ENCODE peak calls at places on chromosomes 3 and 15, in eight cellular contexts. One of them, this sample, is unnamed.
A peak's percentile ranks its signal among the peaks of the same experiment; 100 is the strongest.

GRCh38 chr15:34944946-34945345 is 24.6 kb downstream of the AQR start:
- DNase-seq in stimulated activated CD8-positive, alpha-beta memory T cell treated with anti-CD3 and anti-CD28 coated beads, Interleukin-4, amount 100 ng/mL, for 48 hours: no peak
- DNase-seq in NCI-H69: no peak
- DNase-seq in cardiac septum: no peak
- DNase-seq in CD8-positive, alpha-beta T cell: no peak
- DNase-seq in KG1: no peak
- DNase-seq in caudate nucleus: no peak
- DNase-seq in heart left ventricle: no peak
- DNase-seq in this sample: no peak

GRCh38 chr3:195908439-195909293 is at the start of gene TNK2:
- DNase-seq in stimulated activated CD8-positive, alpha-beta memory T cell treated with anti-CD3 and anti-CD28 coated beads, Interleukin-4, amount 100 ng/mL, for 48 hours: peak; percentile 59
- DNase-seq in NCI-H69: peak; percentile 76
- DNase-seq in cardiac septum: peak; percentile 80
- DNase-seq in CD8-positive, alpha-beta T cell: peak; percentile 56
- DNase-seq in KG1: no peak
- DNase-seq in caudate nucleus: no peak
- DNase-seq in heart left ventricle: no peak
- DNase-seq in this sample: no peak

GRCh38 chr3:39011191-39011736 is 40.5 kb downstream of the SCN11A start:
- DNase-seq in stimulated activated CD8-positive, alpha-beta memory T cell treated with anti-CD3 and anti-CD28 coated beads, Interleukin-4, amount 100 ng/mL, for 48 hours: no peak
- DNase-seq in NCI-H69: no peak
- DNase-seq in cardiac septum: no peak
- DNase-seq in CD8-positive, alpha-beta T cell: no peak
- DNase-seq in KG1: no peak
- DNase-seq in caudate nucleus: no peak
- DNase-seq in heart left ventricle: no peak
- DNase-seq in this sample: no peak

GRCh38 chr15:83090465-83090864 is 17.0 kb upstream of the TM6SF1 start:
- DNase-seq in stimulated activated CD8-positive, alpha-beta memory T cell treated with anti-CD3 and anti-CD28 coated beads, Interleukin-4, amount 100 ng/mL, for 48 hours: no peak
- DNase-seq in NCI-H69: no peak
- DNase-seq in cardiac septum: no peak
- DNase-seq in CD8-positive, alpha-beta T cell: no peak
- DNase-seq in KG1: no peak
- DNase-seq in caudate nucleus: no peak
- DNase-seq in heart left ventricle: no peak
- DNase-seq in this sample: no peak

GRCh38 chr3:161851941-161852566 is 355.4 kb downstream of the OTOL1 start:
- DNase-seq in stimulated activated CD8-positive, alpha-beta memory T cell treated with anti-CD3 and anti-CD28 coated beads, Interleukin-4, amount 100 ng/mL, for 48 hours: peak; percentile 69
- DNase-seq in NCI-H69: peak; percentile 46
- DNase-seq in cardiac septum: no peak
- DNase-seq in CD8-positive, alpha-beta T cell: no peak
- DNase-seq in KG1: no peak
- DNase-seq in caudate nucleus: no peak
- DNase-seq in heart left ventricle: no peak
- DNase-seq in this sample: no peak

GRCh38 chr15:82072926-82073537 is 27.2 kb upstream of the MEX3B start:
- DNase-seq in stimulated activated CD8-positive, alpha-beta memory T cell treated with anti-CD3 and anti-CD28 coated beads, Interleukin-4, amount 100 ng/mL, for 48 hours: no peak
- DNase-seq in NCI-H69: no peak
- DNase-seq in cardiac septum: no peak
- DNase-seq in CD8-positive, alpha-beta T cell: no peak
- DNase-seq in KG1: no peak
- DNase-seq in caudate nucleus: no peak
- DNase-seq in heart left ventricle: no peak
- DNase-seq in this sample: no peak

GRCh38 chr3:1700650-1701049 is 398.0 kb upstream of the CNTN4 start:
- DNase-seq in stimulated activated CD8-positive, alpha-beta memory T cell treated with anti-CD3 and anti-CD28 coated beads, Interleukin-4, amount 100 ng/mL, for 48 hours: no peak
- DNase-seq in NCI-H69: peak; percentile 47
- DNase-seq in cardiac septum: no peak
- DNase-seq in CD8-positive, alpha-beta T cell: no peak
- DNase-seq in KG1: no peak
- DNase-seq in caudate nucleus: no peak
- DNase-seq in heart left ventricle: no peak
- DNase-seq in this sample: no peak

GRCh38 chr3:21017115-21017852 is 733.7 kb downstream of the ZNF385D start:
- DNase-seq in stimulated activated CD8-positive, alpha-beta memory T cell treated with anti-CD3 and anti-CD28 coated beads, Interleukin-4, amount 100 ng/mL, for 48 hours: no peak
- DNase-seq in NCI-H69: no peak
- DNase-seq in cardiac septum: no peak
- DNase-seq in CD8-positive, alpha-beta T cell: no peak
- DNase-seq in KG1: no peak
- DNase-seq in caudate nucleus: no peak
- DNase-seq in heart left ventricle: no peak
- DNase-seq in this sample: no peak

GRCh38 chr3:196320110-196320509 is 2.1 kb upstream of the DYNLT2B start:
- DNase-seq in stimulated activated CD8-positive, alpha-beta memory T cell treated with anti-CD3 and anti-CD28 coated beads, Interleukin-4, amount 100 ng/mL, for 48 hours: no peak
- DNase-seq in NCI-H69: peak; percentile 33
- DNase-seq in cardiac septum: no peak
- DNase-seq in CD8-positive, alpha-beta T cell: no peak
- DNase-seq in KG1: no peak
- DNase-seq in caudate nucleus: no peak
- DNase-seq in heart left ventricle: no peak
- DNase-seq in this sample: no peak

GRCh38 chr3:169324454-169324789 is 339.1 kb downstream of the MECOM start:
- DNase-seq in stimulated activated CD8-positive, alpha-beta memory T cell treated with anti-CD3 and anti-CD28 coated beads, Interleukin-4, amount 100 ng/mL, for 48 hours: no peak
- DNase-seq in NCI-H69: no peak
- DNase-seq in cardiac septum: no peak
- DNase-seq in CD8-positive, alpha-beta T cell: no peak
- DNase-seq in KG1: no peak
- DNase-seq in caudate nucleus: no peak
- DNase-seq in heart left ventricle: no peak
- DNase-seq in this sample: no peak

GRCh38 chr3:63934484-63934883 is 22.3 kb upstream of the SCAANT1 start:
- DNase-seq in stimulated activated CD8-positive, alpha-beta memory T cell treated with anti-CD3 and anti-CD28 coated beads, Interleukin-4, amount 100 ng/mL, for 48 hours: no peak
- DNase-seq in NCI-H69: no peak
- DNase-seq in cardiac septum: no peak
- DNase-seq in CD8-positive, alpha-beta T cell: peak; percentile 42
- DNase-seq in KG1: peak; percentile 30
- DNase-seq in caudate nucleus: no peak
- DNase-seq in heart left ventricle: no peak
- DNase-seq in this sample: no peak

GRCh38 chr15:65333441-65333820 is 29.0 kb downstream of the RNU5B-1 start:
- DNase-seq in stimulated activated CD8-positive, alpha-beta memory T cell treated with anti-CD3 and anti-CD28 coated beads, Interleukin-4, amount 100 ng/mL, for 48 hours: no peak
- DNase-seq in NCI-H69: peak; percentile 43
- DNase-seq in cardiac septum: no peak
- DNase-seq in CD8-positive, alpha-beta T cell: no peak
- DNase-seq in KG1: no peak
- DNase-seq in caudate nucleus: no peak
- DNase-seq in heart left ventricle: no peak
- DNase-seq in this sample: no peak

GRCh38 chr3:171320721-171321120 is 139.5 kb downstream of the TNIK start:
- DNase-seq in stimulated activated CD8-positive, alpha-beta memory T cell treated with anti-CD3 and anti-CD28 coated beads, Interleukin-4, amount 100 ng/mL, for 48 hours: no peak
- DNase-seq in NCI-H69: no peak
- DNase-seq in cardiac septum: no peak
- DNase-seq in CD8-positive, alpha-beta T cell: no peak
- DNase-seq in KG1: no peak
- DNase-seq in caudate nucleus: peak; percentile 30
- DNase-seq in heart left ventricle: peak; percentile 65
- DNase-seq in this sample: peak; percentile 22

GRCh38 chr15:47402829-47403228 is 314.5 kb upstream of the SEMA6D start:
- DNase-seq in stimulated activated CD8-positive, alpha-beta memory T cell treated with anti-CD3 and anti-CD28 coated beads, Interleukin-4, amount 100 ng/mL, for 48 hours: no peak
- DNase-seq in NCI-H69: no peak
- DNase-seq in cardiac septum: no peak
- DNase-seq in CD8-positive, alpha-beta T cell: no peak
- DNase-seq in KG1: no peak
- DNase-seq in caudate nucleus: no peak
- DNase-seq in heart left ventricle: no peak
- DNase-seq in this sample: no peak

GRCh38 chr3:188947401-188947982 is 224.3 kb upstream of the TPRG1 start:
- DNase-seq in stimulated activated CD8-positive, alpha-beta memory T cell treated with anti-CD3 and anti-CD28 coated beads, Interleukin-4, amount 100 ng/mL, for 48 hours: peak; percentile 39
- DNase-seq in NCI-H69: peak; percentile 97
- DNase-seq in cardiac septum: peak; percentile 90
- DNase-seq in CD8-positive, alpha-beta T cell: no peak
- DNase-seq in KG1: no peak
- DNase-seq in caudate nucleus: peak; percentile 78
- DNase-seq in heart left ventricle: peak; percentile 82
- DNase-seq in this sample: peak; percentile 44

GRCh38 chr3:114213669-114214541 is 23.5 kb downstream of the ZNF80 start:
- DNase-seq in stimulated activated CD8-positive, alpha-beta memory T cell treated with anti-CD3 and anti-CD28 coated beads, Interleukin-4, amount 100 ng/mL, for 48 hours: peak; percentile 79
- DNase-seq in NCI-H69: peak; percentile 54
- DNase-seq in cardiac septum: no peak
- DNase-seq in CD8-positive, alpha-beta T cell: peak; percentile 82
- DNase-seq in KG1: peak; percentile 56
- DNase-seq in caudate nucleus: no peak
- DNase-seq in heart left ventricle: no peak
- DNase-seq in this sample: peak; percentile 87

GRCh38 chr15:69126054-69126469 is 34.4 kb upstream of the GLCE start:
- DNase-seq in stimulated activated CD8-positive, alpha-beta memory T cell treated with anti-CD3 and anti-CD28 coated beads, Interleukin-4, amount 100 ng/mL, for 48 hours: no peak
- DNase-seq in NCI-H69: peak; percentile 54
- DNase-seq in cardiac septum: no peak
- DNase-seq in CD8-positive, alpha-beta T cell: no peak
- DNase-seq in KG1: no peak
- DNase-seq in caudate nucleus: no peak
- DNase-seq in heart left ventricle: no peak
- DNase-seq in this sample: peak; percentile 94

GRCh38 chr3:134366928-134367352 is 7.3 kb downstream of the AMOTL2 start:
- DNase-seq in stimulated activated CD8-positive, alpha-beta memory T cell treated with anti-CD3 and anti-CD28 coated beads, Interleukin-4, amount 100 ng/mL, for 48 hours: no peak
- DNase-seq in NCI-H69: no peak
- DNase-seq in cardiac septum: peak; percentile 80
- DNase-seq in CD8-positive, alpha-beta T cell: no peak
- DNase-seq in KG1: no peak
- DNase-seq in caudate nucleus: peak; percentile 97
- DNase-seq in heart left ventricle: no peak
- DNase-seq in this sample: no peak

GRCh38 chr15:92074646-92075045 is 221.1 kb downstream of the SLCO3A1 start:
- DNase-seq in stimulated activated CD8-positive, alpha-beta memory T cell treated with anti-CD3 and anti-CD28 coated beads, Interleukin-4, amount 100 ng/mL, for 48 hours: no peak
- DNase-seq in NCI-H69: peak; percentile 30
- DNase-seq in cardiac septum: no peak
- DNase-seq in CD8-positive, alpha-beta T cell: no peak
- DNase-seq in KG1: no peak
- DNase-seq in caudate nucleus: no peak
- DNase-seq in heart left ventricle: peak; percentile 66
- DNase-seq in this sample: no peak

GRCh38 chr15:99109555-99110021 is 4.7 kb downstream of the SYNM start:
- DNase-seq in stimulated activated CD8-positive, alpha-beta memory T cell treated with anti-CD3 and anti-CD28 coated beads, Interleukin-4, amount 100 ng/mL, for 48 hours: no peak
- DNase-seq in NCI-H69: no peak
- DNase-seq in cardiac septum: no peak
- DNase-seq in CD8-positive, alpha-beta T cell: no peak
- DNase-seq in KG1: no peak
- DNase-seq in caudate nucleus: no peak
- DNase-seq in heart left ventricle: no peak
- DNase-seq in this sample: no peak

GRCh38 chr3:197353001-197353866 is 54.8 kb upstream of the DLG1 start:
- DNase-seq in stimulated activated CD8-positive, alpha-beta memory T cell treated with anti-CD3 and anti-CD28 coated beads, Interleukin-4, amount 100 ng/mL, for 48 hours: no peak
- DNase-seq in NCI-H69: peak; percentile 61
- DNase-seq in cardiac septum: no peak
- DNase-seq in CD8-positive, alpha-beta T cell: no peak
- DNase-seq in KG1: no peak
- DNase-seq in caudate nucleus: no peak
- DNase-seq in heart left ventricle: no peak
- DNase-seq in this sample: no peak

GRCh38 chr3:108879915-108880314 is 57.3 kb downstream of the TRAT1 start:
- DNase-seq in stimulated activated CD8-positive, alpha-beta memory T cell treated with anti-CD3 and anti-CD28 coated beads, Interleukin-4, amount 100 ng/mL, for 48 hours: no peak
- DNase-seq in NCI-H69: no peak
- DNase-seq in cardiac septum: no peak
- DNase-seq in CD8-positive, alpha-beta T cell: no peak
- DNase-seq in KG1: no peak
- DNase-seq in caudate nucleus: no peak
- DNase-seq in heart left ventricle: no peak
- DNase-seq in this sample: no peak

GRCh38 chr3:11140054-11140712 is 14.1 kb upstream of the HRH1 start:
- DNase-seq in stimulated activated CD8-positive, alpha-beta memory T cell treated with anti-CD3 and anti-CD28 coated beads, Interleukin-4, amount 100 ng/mL, for 48 hours: peak; percentile 39
- DNase-seq in NCI-H69: peak; percentile 76
- DNase-seq in cardiac septum: no peak
- DNase-seq in CD8-positive, alpha-beta T cell: no peak
- DNase-seq in KG1: peak; percentile 82
- DNase-seq in caudate nucleus: no peak
- DNase-seq in heart left ventricle: no peak
- DNase-seq in this sample: no peak

GRCh38 chr3:160665784-160666526 is 11.0 kb upstream of the ARL14 start:
- DNase-seq in stimulated activated CD8-positive, alpha-beta memory T cell treated with anti-CD3 and anti-CD28 coated beads, Interleukin-4, amount 100 ng/mL, for 48 hours: no peak
- DNase-seq in NCI-H69: peak; percentile 75
- DNase-seq in cardiac septum: no peak
- DNase-seq in CD8-positive, alpha-beta T cell: no peak
- DNase-seq in KG1: peak; percentile 12
- DNase-seq in caudate nucleus: no peak
- DNase-seq in heart left ventricle: no peak
- DNase-seq in this sample: no peak

GRCh38 chr3:157502916-157503620 is at the start of gene VEPH1:
- DNase-seq in stimulated activated CD8-positive, alpha-beta memory T cell treated with anti-CD3 and anti-CD28 coated beads, Interleukin-4, amount 100 ng/mL, for 48 hours: no peak
- DNase-seq in NCI-H69: no peak
- DNase-seq in cardiac septum: no peak
- DNase-seq in CD8-positive, alpha-beta T cell: no peak
- DNase-seq in KG1: no peak
- DNase-seq in caudate nucleus: no peak
- DNase-seq in heart left ventricle: no peak
- DNase-seq in this sample: no peak

GRCh38 chr15:87733522-87733921 is 523.0 kb downstream of the NTRK3 start:
- DNase-seq in stimulated activated CD8-positive, alpha-beta memory T cell treated with anti-CD3 and anti-CD28 coated beads, Interleukin-4, amount 100 ng/mL, for 48 hours: no peak
- DNase-seq in NCI-H69: no peak
- DNase-seq in cardiac septum: no peak
- DNase-seq in CD8-positive, alpha-beta T cell: no peak
- DNase-seq in KG1: no peak
- DNase-seq in caudate nucleus: no peak
- DNase-seq in heart left ventricle: no peak
- DNase-seq in this sample: no peak

GRCh38 chr15:80405554-80405850 is 1.3 kb downstream of the ARNT2 start:
- DNase-seq in stimulated activated CD8-positive, alpha-beta memory T cell treated with anti-CD3 and anti-CD28 coated beads, Interleukin-4, amount 100 ng/mL, for 48 hours: no peak
- DNase-seq in NCI-H69: no peak
- DNase-seq in cardiac septum: no peak
- DNase-seq in CD8-positive, alpha-beta T cell: no peak
- DNase-seq in KG1: no peak
- DNase-seq in caudate nucleus: no peak
- DNase-seq in heart left ventricle: no peak
- DNase-seq in this sample: no peak

GRCh38 chr3:4410174-4410573 is 56.9 kb downstream of the SUMF1 start:
- DNase-seq in stimulated activated CD8-positive, alpha-beta memory T cell treated with anti-CD3 and anti-CD28 coated beads, Interleukin-4, amount 100 ng/mL, for 48 hours: no peak
- DNase-seq in NCI-H69: no peak
- DNase-seq in cardiac septum: no peak
- DNase-seq in CD8-positive, alpha-beta T cell: no peak
- DNase-seq in KG1: no peak
- DNase-seq in caudate nucleus: no peak
- DNase-seq in heart left ventricle: no peak
- DNase-seq in this sample: no peak

GRCh38 chr3:13559751-13560540 is 11.0 kb downstream of the FBLN2 start:
- DNase-seq in stimulated activated CD8-positive, alpha-beta memory T cell treated with anti-CD3 and anti-CD28 coated beads, Interleukin-4, amount 100 ng/mL, for 48 hours: no peak
- DNase-seq in NCI-H69: peak; percentile 9
- DNase-seq in cardiac septum: no peak
- DNase-seq in CD8-positive, alpha-beta T cell: no peak
- DNase-seq in KG1: no peak
- DNase-seq in caudate nucleus: no peak
- DNase-seq in heart left ventricle: peak; percentile 57
- DNase-seq in this sample: no peak

GRCh38 chr3:12901631-12902045 is 60.3 kb upstream of the RPL32 start:
- DNase-seq in stimulated activated CD8-positive, alpha-beta memory T cell treated with anti-CD3 and anti-CD28 coated beads, Interleukin-4, amount 100 ng/mL, for 48 hours: no peak
- DNase-seq in NCI-H69: peak; percentile 9
- DNase-seq in cardiac septum: no peak
- DNase-seq in CD8-positive, alpha-beta T cell: no peak
- DNase-seq in KG1: no peak
- DNase-seq in caudate nucleus: no peak
- DNase-seq in heart left ventricle: no peak
- DNase-seq in this sample: no peak

GRCh38 chr15:77866186-77866585 is 211.3 kb downstream of the TBC1D2B start:
- DNase-seq in stimulated activated CD8-positive, alpha-beta memory T cell treated with anti-CD3 and anti-CD28 coated beads, Interleukin-4, amount 100 ng/mL, for 48 hours: no peak
- DNase-seq in NCI-H69: no peak
- DNase-seq in cardiac septum: peak; percentile 60
- DNase-seq in CD8-positive, alpha-beta T cell: no peak
- DNase-seq in KG1: no peak
- DNase-seq in caudate nucleus: no peak
- DNase-seq in heart left ventricle: peak; percentile 3
- DNase-seq in this sample: no peak

GRCh38 chr15:90680371-90680935 is 36.7 kb upstream of the BLM start:
- DNase-seq in stimulated activated CD8-positive, alpha-beta memory T cell treated with anti-CD3 and anti-CD28 coated beads, Interleukin-4, amount 100 ng/mL, for 48 hours: no peak
- DNase-seq in NCI-H69: no peak
- DNase-seq in cardiac septum: no peak
- DNase-seq in CD8-positive, alpha-beta T cell: no peak
- DNase-seq in KG1: no peak
- DNase-seq in caudate nucleus: no peak
- DNase-seq in heart left ventricle: no peak
- DNase-seq in this sample: peak; percentile 79

GRCh38 chr3:42351221-42351620 is 59.2 kb downstream of the LYZL4 start:
- DNase-seq in stimulated activated CD8-positive, alpha-beta memory T cell treated with anti-CD3 and anti-CD28 coated beads, Interleukin-4, amount 100 ng/mL, for 48 hours: no peak
- DNase-seq in NCI-H69: no peak
- DNase-seq in cardiac septum: no peak
- DNase-seq in CD8-positive, alpha-beta T cell: no peak
- DNase-seq in KG1: no peak
- DNase-seq in caudate nucleus: no peak
- DNase-seq in heart left ventricle: no peak
- DNase-seq in this sample: no peak

GRCh38 chr3:169345662-169346331 is 317.7 kb downstream of the MECOM start:
- DNase-seq in stimulated activated CD8-positive, alpha-beta memory T cell treated with anti-CD3 and anti-CD28 coated beads, Interleukin-4, amount 100 ng/mL, for 48 hours: no peak
- DNase-seq in NCI-H69: no peak
- DNase-seq in cardiac septum: no peak
- DNase-seq in CD8-positive, alpha-beta T cell: no peak
- DNase-seq in KG1: no peak
- DNase-seq in caudate nucleus: no peak
- DNase-seq in heart left ventricle: no peak
- DNase-seq in this sample: no peak